ENCODE peak calls at places on chromosomes 16 and 17, in ten cellular contexts. U, F, C, I, Q, O, H, V, G and R are unnamed samples.

GRCh38 chr16:12801511-12802042 is 2.1 kb downstream of the CPPED1 start:
- DNase-seq in U (peak; percentile 79), F (no peak), C (no peak), I (peak; percentile 69), Q (peak; percentile 53), O (no peak), H (no peak), V (no peak), G (peak; percentile 14), R (peak; percentile 64)

GRCh38 chr17:69574257-69575197 is 160.0 kb downstream of the MAP2K6 start:
- DNase-seq in U (no peak), F (no peak), C (peak; percentile 22), I (peak; percentile 11), Q (no peak), O (peak; percentile 37), H (no peak), V (peak; percentile 38), G (peak; percentile 45), R (no peak)

GRCh38 chr17:50465171-50465570 is 3.5 kb downstream of the CHAD start:
- DNase-seq in U (no peak), F (no peak), C (no peak), I (no peak), Q (no peak), O (no peak), H (no peak), V (no peak), G (no peak), R (no peak)

GRCh38 chr17:50660887-50661345 is 26.2 kb downstream of the ABCC3 start:
- DNase-seq in U (no peak), F (no peak), C (no peak), I (no peak), Q (no peak), O (no peak), H (no peak), V (no peak), G (no peak), R (no peak)

GRCh38 chr17:8658800-8659199 is 28.3 kb upstream of the MYH10 start:
- DNase-seq in U (no peak), F (no peak), C (no peak), I (no peak), Q (no peak), O (no peak), H (no peak), V (no peak), G (no peak), R (no peak)

GRCh38 chr17:2174048-2174447 is 119.1 kb downstream of the HIC1 start:
- DNase-seq in U (no peak), F (no peak), C (no peak), I (no peak), Q (no peak), O (no peak), H (no peak), V (no peak), G (no peak), R (no peak)

GRCh38 chr17:2140683-2141082 is 85.8 kb downstream of the HIC1 start:
- DNase-seq in U (no peak), F (no peak), C (no peak), I (no peak), Q (no peak), O (no peak), H (no peak), V (no peak), G (no peak), R (no peak)

GRCh38 chr17:50459756-50460155 is 8.9 kb downstream of the CHAD start:
- DNase-seq in U (no peak), F (no peak), C (no peak), I (no peak), Q (no peak), O (no peak), H (no peak), V (no peak), G (peak; percentile 24), R (no peak)

GRCh38 chr16:57775661-57776469 is 26.4 kb downstream of the KIFC3 start:
- DNase-seq in U (no peak), F (peak; percentile 71), C (peak; percentile 95), I (no peak), Q (no peak), O (no peak), H (no peak), V (peak; percentile 97), G (no peak), R (no peak)

GRCh38 chr16:54812229-54812628 is 118.4 kb upstream of the IRX5 start:
- DNase-seq in U (peak; percentile 14), F (no peak), C (no peak), I (no peak), Q (no peak), O (no peak), H (no peak), V (no peak), G (no peak), R (no peak)

GRCh38 chr16:69311533-69312388 is 611 bp downstream of the VPS4A start:
- DNase-seq in U (no peak), F (peak; percentile 43), C (peak; percentile 60), I (no peak), Q (peak; percentile 67), O (peak; percentile 58), H (peak; percentile 82), V (peak; percentile 75), G (peak; percentile 67), R (no peak)
- TF ChIP-seq CTCF in U (peak; percentile 16), F (no peak), C (peak; percentile 19), I (no peak), Q (peak; percentile 10), O (no peak), H (no peak), V (peak; percentile 60), G (peak; percentile 66), R (no peak)

GRCh38 chr17:14200354-14200753 is 36.3 kb downstream of the CDRT15 start:
- DNase-seq in U (no peak), F (no peak), C (no peak), I (no peak), Q (no peak), O (no peak), H (no peak), V (no peak), G (no peak), R (no peak)

GRCh38 chr17:14198013-14198412 is 38.6 kb downstream of the CDRT15 start:
- DNase-seq in U (no peak), F (peak; percentile 44), C (peak; percentile 40), I (no peak), Q (peak; percentile 1), O (no peak), H (peak; percentile 82), V (peak; percentile 56), G (no peak), R (no peak)

GRCh38 chr17:14197582-14197981 is 39.1 kb downstream of the CDRT15 start:
- DNase-seq in U (no peak), F (no peak), C (no peak), I (no peak), Q (no peak), O (no peak), H (no peak), V (no peak), G (no peak), R (no peak)

GRCh38 chr17:14198575-14198974 is 38.1 kb downstream of the CDRT15 start:
- DNase-seq in U (no peak), F (no peak), C (no peak), I (no peak), Q (no peak), O (no peak), H (no peak), V (no peak), G (no peak), R (no peak)

GRCh38 chr17:14196337-14196997 is 40.2 kb downstream of the CDRT15 start:
- DNase-seq in U (no peak), F (no peak), C (no peak), I (no peak), Q (peak; percentile 4), O (no peak), H (no peak), V (peak; percentile 24), G (peak; percentile 68), R (no peak)
- TF ChIP-seq CTCF in U (no peak), F (peak; percentile 33), C (peak; percentile 35), I (no peak), Q (no peak), O (no peak), H (peak; percentile 20), V (no peak), G (peak; percentile 65), R (peak; percentile 35)

DNA sequence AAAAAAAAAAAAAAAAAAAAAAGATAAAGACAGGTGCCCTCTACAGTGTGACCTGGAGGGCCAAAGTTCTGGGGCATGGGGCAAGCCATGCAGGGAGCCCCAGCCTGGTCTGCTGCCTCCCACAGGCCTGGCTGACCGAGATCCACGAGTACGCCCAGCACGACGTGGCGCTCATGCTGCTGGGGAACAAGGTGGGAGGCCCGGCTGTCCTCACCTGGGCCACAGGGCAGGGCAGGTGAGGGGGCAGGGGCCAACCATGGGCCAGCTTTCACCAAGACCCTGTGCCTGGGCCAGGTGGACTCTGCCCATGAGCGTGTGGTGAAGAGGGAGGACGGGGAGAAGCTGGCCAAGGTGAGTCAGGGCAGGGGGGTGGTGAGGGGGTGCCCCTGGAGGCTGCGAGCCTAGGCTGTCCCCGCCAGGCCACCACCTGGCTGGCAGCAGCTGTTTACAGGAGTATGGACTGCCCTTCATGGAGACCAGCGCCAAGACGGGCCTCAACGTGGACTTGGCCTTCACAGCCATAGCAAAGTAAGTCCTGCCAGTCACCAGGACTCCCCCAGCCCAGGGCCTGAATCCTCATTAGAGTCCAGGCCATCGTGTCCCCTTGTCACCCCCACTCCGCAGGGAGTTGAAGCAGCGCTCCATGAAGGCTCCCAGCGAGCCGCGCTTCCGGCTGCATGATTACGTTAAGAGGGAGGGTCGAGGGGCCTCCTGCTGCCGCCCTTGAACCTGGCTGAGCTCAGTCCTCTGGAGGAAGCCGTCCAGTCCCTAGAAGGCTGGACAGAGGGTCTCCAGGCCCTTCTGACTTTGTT is 2.7 kb upstream of the TRAF7 start:
- DNase-seq in U (no peak), F (no peak), C (peak; percentile 33), I (no peak), Q (no peak), O (peak; percentile 75), H (no peak), V (peak; percentile 37), G (peak; percentile 71), R (no peak)
- TF ChIP-seq CTCF in U (no peak), F (no peak), C (no peak), I (no peak), Q (peak; percentile 15), O (no peak), H (no peak), V (peak; percentile 11), G (peak; percentile 42), R (no peak)

DNA sequence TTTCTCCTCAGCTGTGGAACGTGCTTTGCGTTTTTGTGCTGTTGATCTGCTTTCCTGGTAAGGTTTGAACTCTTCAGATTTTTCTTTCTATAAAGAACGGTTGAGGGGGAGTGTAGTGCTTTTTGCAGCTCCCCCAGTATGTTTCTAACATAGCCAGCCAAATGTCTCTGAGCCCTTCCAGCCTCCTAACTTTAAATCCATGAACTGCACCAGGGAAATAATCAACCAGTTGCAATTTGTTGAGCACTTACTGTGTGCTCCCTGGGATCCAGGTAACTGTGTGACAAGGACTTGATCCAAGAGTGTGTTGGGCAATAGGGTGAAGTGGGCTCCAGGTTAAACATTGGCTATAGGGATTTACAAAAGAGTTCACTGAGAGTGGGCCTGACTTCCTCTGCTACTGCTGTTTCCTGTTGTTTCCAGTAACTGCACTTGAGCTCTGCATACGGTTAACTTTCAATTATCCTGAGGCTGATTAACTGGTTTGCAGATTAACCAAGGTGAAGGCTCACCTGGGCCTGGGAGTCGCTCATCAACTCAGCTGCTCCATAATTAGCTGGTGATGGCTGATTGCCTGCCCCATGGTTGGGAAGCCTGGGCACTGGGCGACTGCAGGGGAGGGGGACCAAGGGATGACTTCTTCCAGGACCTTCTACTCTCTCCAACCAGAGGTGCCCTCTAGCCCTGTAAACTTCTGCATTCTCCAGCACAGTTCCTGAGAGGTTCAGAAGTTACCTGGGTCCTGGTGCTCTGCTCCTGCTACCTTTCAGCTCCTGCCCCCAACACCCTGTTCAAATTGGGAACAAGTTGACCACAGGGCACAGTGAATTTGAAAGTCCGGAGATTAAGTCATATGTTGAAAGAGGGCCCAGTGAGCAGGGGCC is 19.5 kb downstream of the HLF start:
- DNase-seq in U (no peak), F (no peak), C (no peak), I (no peak), Q (no peak), O (no peak), H (no peak), V (no peak), G (peak; percentile 13), R (no peak)
- TF ChIP-seq CTCF in U (no peak), F (no peak), C (no peak), I (no peak), Q (no peak), O (peak; percentile 14), H (no peak), V (no peak), G (no peak), R (no peak)